ENCODE peak calls at places on chromosomes 3 and 15, in ten cellular contexts. E is Panc1; O is tibial artery; Q is esophagus muscularis mucosa; H is adrenal gland; G is aorta; N is heart left ventricle; B is thoracic aorta; T is foreskin keratinocyte; C is CD8-positive, alpha-beta T cell. Y is an unnamed sample.

GRCh38 chr3:114998971-114999579 is 148.0 kb downstream of the ZBTB20 start:
- DNase-seq in E (no peak), O (no peak), Q (no peak), H (no peak), G (no peak), N (no peak), B (no peak), T (no peak), C (no peak), Y (no peak)

GRCh38 chr3:48279926-48280325 is 39.0 kb downstream of the ZNF589 start:
- DNase-seq in E (no peak), O (no peak), Q (no peak), H (no peak), G (no peak), N (no peak), B (no peak), T (no peak), C (no peak), Y (no peak)

GRCh38 chr3:143888846-143889245 is 40.6 kb upstream of the SLC9A9 start:
- DNase-seq in E (no peak), O (no peak), Q (no peak), H (no peak), G (no peak), N (no peak), B (no peak), T (no peak), C (no peak), Y (no peak)

GRCh38 chr3:81302045-81302444 is 459.4 kb downstream of the GBE1 start:
- DNase-seq in E (peak), O (no peak), Q (no peak), H (peak), G (no peak), N (peak), B (no peak), T (peak), C (no peak), Y (no peak)

GRCh38 chr15:58019503-58020376 is 45.8 kb downstream of the ALDH1A2 start:
- DNase-seq in E (no peak), O (no peak), Q (no peak), H (no peak), G (no peak), N (no peak), B (no peak), T (peak), C (no peak), Y (no peak)

GRCh38 chr3:115899050-115899449 is 275.7 kb downstream of the GAP43 start:
- DNase-seq in E (no peak), O (no peak), Q (no peak), H (no peak), G (no peak), N (no peak), B (no peak), T (no peak), C (no peak), Y (no peak)

GRCh38 chr15:52172869-52173268 is 18.3 kb downstream of the GNB5 start:
- DNase-seq in E (no peak), O (no peak), Q (no peak), H (no peak), G (no peak), N (no peak), B (no peak), T (no peak), C (no peak), Y (no peak)

GRCh38 chr15:90420488-90420850 is 32.4 kb downstream of the IQGAP1 start:
- DNase-seq in E (no peak), O (no peak), Q (no peak), H (no peak), G (no peak), N (no peak), B (no peak), T (no peak), C (no peak), Y (no peak)

GRCh38 chr3:108085821-108086350 is 4.9 kb downstream of the CD47 start:
- DNase-seq in E (no peak), O (no peak), Q (no peak), H (no peak), G (no peak), N (no peak), B (no peak), T (peak), C (no peak), Y (no peak)

GRCh38 chr3:65996605-65997004 is 42.1 kb downstream of the MAGI1 start:
- DNase-seq in E (no peak), O (no peak), Q (no peak), H (no peak), G (no peak), N (no peak), B (no peak), T (peak), C (no peak), Y (peak)

GRCh38 chr3:139304383-139304782 is 39.4 kb upstream of the MRPS22 start:
- DNase-seq in E (no peak), O (no peak), Q (no peak), H (no peak), G (no peak), N (no peak), B (no peak), T (no peak), C (no peak), Y (no peak)

GRCh38 chr3:24829011-24829581 is 334.4 kb upstream of the THRB start:
- DNase-seq in E (no peak), O (peak), Q (no peak), H (no peak), G (peak), N (peak), B (no peak), T (no peak), C (no peak), Y (peak)

DNA sequence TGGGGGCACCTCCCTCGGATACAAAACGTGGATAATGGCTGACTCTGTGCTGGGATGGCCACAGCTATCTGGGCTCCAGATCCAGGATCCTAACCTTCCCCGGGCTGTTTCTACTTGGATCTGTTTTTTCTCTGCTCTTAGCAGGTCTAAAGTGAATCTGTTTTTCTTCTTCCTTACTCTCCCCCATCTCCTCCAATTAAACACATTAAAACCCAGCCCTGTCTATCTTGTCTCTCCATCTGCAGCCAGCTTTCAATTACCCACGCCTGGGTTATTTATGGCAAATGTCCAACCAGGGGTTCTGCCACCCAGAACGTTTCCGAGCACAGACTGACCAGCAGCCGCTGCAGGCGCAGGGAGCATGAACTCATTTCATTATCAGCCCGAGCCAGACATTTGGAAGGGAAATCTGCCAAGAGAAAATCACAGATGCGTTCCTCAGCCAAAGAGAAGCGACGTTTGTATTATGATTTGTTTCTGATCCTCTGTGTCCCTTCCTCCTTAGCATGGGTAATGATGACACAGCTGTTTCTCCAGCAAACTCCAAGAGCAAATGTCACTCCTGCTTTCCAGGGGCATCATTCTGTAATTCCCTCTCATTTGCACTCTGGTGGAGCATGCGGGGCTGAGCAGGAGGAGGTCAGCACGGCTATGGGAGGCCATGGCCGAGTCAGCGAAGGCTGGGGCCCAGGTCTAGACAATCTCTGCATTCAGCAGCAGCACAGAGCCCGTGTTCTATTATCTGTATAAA is 42.0 kb downstream of the UMPS start:
- DNase-seq in E (no peak), O (no peak), Q (no peak), H (peak), G (no peak), N (peak), B (no peak), T (no peak), C (no peak), Y (no peak)
- H3K27ac ChIP-seq in E (no peak), O (peak), Q (peak), H (peak), G (no peak), N (peak), B (peak), T (no peak), C (no peak), Y (peak)

GRCh38 chr15:96322401-96323249 is 7.9 kb upstream of the NR2F2 start:
- DNase-seq in E (no peak), O (peak), Q (no peak), H (no peak), G (peak), N (peak), B (no peak), T (no peak), C (no peak), Y (no peak)

GRCh38 chr15:96321422-96322391 is 8.8 kb upstream of the NR2F2 start:
- DNase-seq in E (no peak), O (peak), Q (no peak), H (no peak), G (peak), N (peak), B (no peak), T (no peak), C (no peak), Y (no peak)

GRCh38 chr15:96323250-96324162 is 7.0 kb upstream of the NR2F2 start:
- DNase-seq in E (no peak), O (no peak), Q (no peak), H (no peak), G (no peak), N (no peak), B (no peak), T (no peak), C (no peak), Y (no peak)

GRCh38 chr15:96324192-96324895 is 6.2 kb upstream of the NR2F2 start:
- DNase-seq in E (no peak), O (peak), Q (no peak), H (peak), G (peak), N (no peak), B (no peak), T (no peak), C (no peak), Y (no peak)

GRCh38 chr15:96320703-96321421 is 9.6 kb upstream of the NR2F2 start:
- DNase-seq in E (no peak), O (no peak), Q (no peak), H (no peak), G (no peak), N (no peak), B (no peak), T (no peak), C (no peak), Y (no peak)
- H3K27ac ChIP-seq in E (peak), O (peak), Q (peak), H (peak), G (no peak), N (peak), B (peak), T (no peak), C (no peak), Y (no peak)

GRCh38 chr3:141940204-141940776 is 63.8 kb downstream of the ATP1B3 start:
- DNase-seq in E (peak), O (peak), Q (no peak), H (peak), G (no peak), N (no peak), B (no peak), T (peak), C (no peak), Y (no peak)

GRCh38 chr3:141938011-141938350 is 61.5 kb downstream of the ATP1B3 start:
- DNase-seq in E (no peak), O (no peak), Q (no peak), H (peak), G (no peak), N (no peak), B (no peak), T (no peak), C (no peak), Y (no peak)

GRCh38 chr3:141942006-141942405 is 65.6 kb downstream of the ATP1B3 start:
- DNase-seq in E (no peak), O (no peak), Q (no peak), H (peak), G (no peak), N (no peak), B (no peak), T (no peak), C (no peak), Y (no peak)

GRCh38 chr3:141939759-141940158 is 63.3 kb downstream of the ATP1B3 start:
- DNase-seq in E (no peak), O (no peak), Q (no peak), H (peak), G (no peak), N (no peak), B (no peak), T (no peak), C (no peak), Y (no peak)

GRCh38 chr3:141941093-141941492 is 64.7 kb downstream of the ATP1B3 start:
- DNase-seq in E (no peak), O (peak), Q (no peak), H (peak), G (no peak), N (no peak), B (no peak), T (no peak), C (no peak), Y (no peak)
- H3K27ac ChIP-seq in E (peak), O (no peak), Q (peak), H (peak), G (no peak), N (no peak), B (no peak), T (no peak), C (no peak), Y (no peak)

GRCh38 chr15:85336870-85337269 is 43.5 kb upstream of the AKAP13 start:
- DNase-seq in E (no peak), O (no peak), Q (no peak), H (no peak), G (no peak), N (peak), B (no peak), T (no peak), C (no peak), Y (no peak)
- H3K27ac ChIP-seq in E (peak), O (no peak), Q (peak), H (peak), G (no peak), N (peak), B (no peak), T (no peak), C (no peak), Y (no peak)

DNA sequence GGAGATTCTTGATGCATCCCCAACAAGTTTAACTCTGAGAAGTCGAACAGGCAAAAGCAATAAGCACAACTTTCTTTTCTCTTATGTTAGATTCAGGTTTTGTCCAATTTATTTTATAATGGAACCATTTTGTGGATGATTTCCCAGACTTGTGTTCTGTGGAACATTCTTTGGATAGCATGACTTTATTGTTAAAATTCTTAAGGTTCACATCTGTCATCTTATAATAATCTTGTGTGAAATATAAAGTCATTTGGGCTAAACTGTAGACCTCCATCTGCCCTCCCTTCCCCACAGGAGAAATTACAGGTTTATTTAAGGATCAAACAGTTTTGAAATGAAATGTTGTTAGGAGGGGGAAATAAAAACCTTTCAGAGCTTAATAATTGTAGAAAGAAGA is 213.8 kb downstream of the LPP start:
- DNase-seq in E (no peak), O (no peak), Q (no peak), H (no peak), G (no peak), N (no peak), B (no peak), T (no peak), C (no peak), Y (no peak)
- H3K27ac ChIP-seq in E (no peak), O (peak), Q (peak), H (no peak), G (no peak), N (no peak), B (peak), T (no peak), C (no peak), Y (peak)

GRCh38 chr15:78453447-78453846 is 15.4 kb downstream of the IREB2 start:
- DNase-seq in E (no peak), O (no peak), Q (no peak), H (no peak), G (no peak), N (no peak), B (no peak), T (no peak), C (no peak), Y (no peak)

GRCh38 chr15:78457101-78457500 is 19.1 kb downstream of the IREB2 start:
- DNase-seq in E (no peak), O (no peak), Q (no peak), H (no peak), G (no peak), N (no peak), B (no peak), T (no peak), C (no peak), Y (no peak)

GRCh38 chr15:78454992-78455391 is 17.0 kb downstream of the IREB2 start:
- DNase-seq in E (no peak), O (no peak), Q (no peak), H (no peak), G (no peak), N (no peak), B (no peak), T (no peak), C (no peak), Y (no peak)

GRCh38 chr15:78456391-78456790 is 18.4 kb downstream of the IREB2 start:
- DNase-seq in E (no peak), O (no peak), Q (no peak), H (no peak), G (no peak), N (no peak), B (no peak), T (no peak), C (no peak), Y (no peak)

GRCh38 chr15:78455749-78456148 is 17.7 kb downstream of the IREB2 start:
- DNase-seq in E (no peak), O (no peak), Q (no peak), H (peak), G (no peak), N (peak), B (no peak), T (no peak), C (no peak), Y (no peak)
- H3K27ac ChIP-seq in E (peak), O (peak), Q (no peak), H (peak), G (no peak), N (peak), B (no peak), T (no peak), C (no peak), Y (no peak)

GRCh38 chr15:62059818-62060115 is 480 bp downstream of the VPS13C start:
- DNase-seq in E (no peak), O (peak), Q (no peak), H (peak), G (peak), N (peak), B (no peak), T (peak), C (peak), Y (peak)
- H3K27ac ChIP-seq in E (peak), O (peak), Q (peak), H (peak), G (no peak), N (peak), B (peak), T (no peak), C (peak), Y (peak)

GRCh38 chr3:149625795-149626194 is 32.0 kb downstream of the WWTR1 start:
- DNase-seq in E (no peak), O (no peak), Q (no peak), H (no peak), G (no peak), N (no peak), B (no peak), T (peak), C (no peak), Y (no peak)

GRCh38 chr3:149632225-149632624 is 25.6 kb downstream of the WWTR1 start:
- DNase-seq in E (no peak), O (no peak), Q (no peak), H (no peak), G (no peak), N (no peak), B (no peak), T (no peak), C (no peak), Y (no peak)

GRCh38 chr3:149626671-149627070 is 31.2 kb downstream of the WWTR1 start:
- DNase-seq in E (no peak), O (no peak), Q (no peak), H (no peak), G (no peak), N (no peak), B (no peak), T (no peak), C (no peak), Y (peak)

GRCh38 chr3:149630806-149631205 is 27.0 kb downstream of the WWTR1 start:
- DNase-seq in E (no peak), O (no peak), Q (no peak), H (no peak), G (no peak), N (no peak), B (no peak), T (no peak), C (no peak), Y (no peak)

DNA sequence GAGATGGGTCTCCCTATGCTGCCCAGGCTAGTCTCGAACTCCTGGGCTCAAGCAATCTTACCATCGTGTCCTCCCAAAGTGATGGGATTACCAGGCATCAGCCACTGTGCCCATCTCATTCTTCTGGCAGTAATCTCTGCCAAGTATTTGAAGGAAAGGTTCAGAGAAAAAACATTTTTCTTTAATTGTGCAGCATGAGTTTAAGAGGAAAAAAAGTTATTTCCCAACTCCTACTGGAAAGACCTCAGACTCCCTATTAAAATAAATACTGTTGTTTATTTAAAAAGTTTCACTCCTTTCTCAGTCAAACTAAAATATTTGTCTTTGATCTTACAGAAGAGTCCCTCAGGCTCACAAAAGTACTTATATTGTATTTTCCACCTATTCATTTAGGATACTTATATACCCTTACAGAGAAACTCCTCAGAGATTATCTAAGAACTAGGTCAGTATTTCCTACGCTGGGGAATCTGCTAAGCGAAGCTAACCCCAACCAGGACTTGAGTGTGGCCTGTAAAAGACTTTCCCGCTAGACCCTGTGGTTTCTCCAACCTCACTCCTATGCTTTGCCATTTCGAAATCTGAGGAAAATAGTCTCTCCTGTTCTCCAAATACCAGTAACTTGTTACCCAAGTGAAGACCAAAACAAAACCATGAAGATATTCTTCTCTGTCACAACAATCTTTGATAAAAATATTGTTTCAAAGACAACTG is 28.7 kb downstream of the WWTR1 start:
- DNase-seq in E (no peak), O (no peak), Q (no peak), H (no peak), G (no peak), N (no peak), B (no peak), T (no peak), C (no peak), Y (no peak)
- H3K27ac ChIP-seq in E (peak), O (peak), Q (peak), H (no peak), G (no peak), N (no peak), B (peak), T (no peak), C (no peak), Y (peak)

Y was measured in lung.